ENCODE peak calls at places on chromosomes 3 and 15, in seven cellular contexts. B is body of pancreas, V is colonic mucosa, O is keratinocyte, Y is endodermal cell, W is fibroblast of lung, C is transverse colon. N is an unnamed sample.

GRCh38 chr3:100189444-100189964 is 71.3 kb upstream of the TBC1D23 start:
- DNase-seq in B (no peak), V (no peak), O (no peak), Y (no peak), W (no peak), C (no peak), N (peak)

GRCh38 chr3:108036984-108037741 is 53.7 kb downstream of the CD47 start:
- DNase-seq in B (peak), V (no peak), O (no peak), Y (peak), W (peak), C (no peak), N (no peak)

GRCh38 chr15:32682569-32682968 is 35.2 kb upstream of the GREM1 start:
- DNase-seq in B (no peak), V (no peak), O (no peak), Y (no peak), W (peak), C (no peak), N (peak)

GRCh38 chr15:99452728-99453643 is 112.8 kb upstream of the MEF2A start:
- DNase-seq in B (peak), V (peak), O (no peak), Y (peak), W (peak), C (peak), N (no peak)

GRCh38 chr3:192620300-192620699 is 107.0 kb downstream of the FGF12 start:
- DNase-seq in B (no peak), V (no peak), O (no peak), Y (no peak), W (no peak), C (no peak), N (no peak)

GRCh38 chr3:179398574-179399249 is 51.2 kb downstream of the MFN1 start:
- DNase-seq in B (no peak), V (no peak), O (no peak), Y (no peak), W (no peak), C (no peak), N (no peak)

GRCh38 chr15:85618956-85619491 is 175.7 kb downstream of the KLHL25 start:
- DNase-seq in B (peak), V (peak), O (peak), Y (peak), W (peak), C (peak), N (peak)

GRCh38 chr15:31486506-31486905 is 159.9 kb downstream of the KLF13 start:
- DNase-seq in B (no peak), V (no peak), O (no peak), Y (no peak), W (no peak), C (no peak), N (no peak)

GRCh38 chr3:196653127-196653795 is 13.8 kb downstream of the NRROS start:
- DNase-seq in B (no peak), V (no peak), O (no peak), Y (no peak), W (no peak), C (no peak), N (no peak)

GRCh38 chr3:95899494-95899893 is 914.9 kb upstream of the EPHA6 start:
- DNase-seq in B (no peak), V (no peak), O (no peak), Y (no peak), W (peak), C (no peak), N (no peak)

GRCh38 chr15:95152741-95153140 is 921.4 kb downstream of the MCTP2 start:
- DNase-seq in B (no peak), V (no peak), O (no peak), Y (no peak), W (no peak), C (no peak), N (no peak)

GRCh38 chr15:89009080-89009479 is 79.2 kb upstream of the ABHD2 start:
- DNase-seq in B (no peak), V (no peak), O (no peak), Y (no peak), W (no peak), C (no peak), N (no peak)

GRCh38 chr15:98549741-98550140 is 98.6 kb upstream of the IGF1R start:
- DNase-seq in B (no peak), V (no peak), O (no peak), Y (no peak), W (no peak), C (no peak), N (no peak)

GRCh38 chr3:128490650-128491070 is 2.3 kb downstream of the GATA2 start:
- DNase-seq in B (no peak), V (no peak), O (no peak), Y (no peak), W (no peak), C (no peak), N (no peak)

GRCh38 chr3:194879991-194880939 is 194.6 kb downstream of the FAM43A start:
- DNase-seq in B (peak), V (no peak), O (no peak), Y (peak), W (peak), C (peak), N (no peak)

GRCh38 chr15:39786444-39787056 is 3.9 kb upstream of the FSIP1 start:
- DNase-seq in B (no peak), V (no peak), O (no peak), Y (no peak), W (peak), C (no peak), N (peak)

GRCh38 chr3:174376346-174376745 is 482.8 kb upstream of the NAALADL2 start:
- DNase-seq in B (no peak), V (no peak), O (no peak), Y (no peak), W (peak), C (no peak), N (no peak)

GRCh38 chr3:108125550-108126071 is 34.8 kb upstream of the CD47 start:
- DNase-seq in B (no peak), V (no peak), O (no peak), Y (no peak), W (no peak), C (peak), N (no peak)

GRCh38 chr3:181713300-181713647 is 1.5 kb downstream of the SOX2 start:
- DNase-seq in B (no peak), V (no peak), O (no peak), Y (no peak), W (no peak), C (no peak), N (no peak)
- H3K27ac ChIP-seq in B (no peak), V (no peak), O (no peak), Y (peak), W (no peak), C (no peak), N (no peak)

GRCh38 chr15:47551079-47551478 is 166.2 kb upstream of the SEMA6D start:
- DNase-seq in B (no peak), V (no peak), O (no peak), Y (peak), W (no peak), C (no peak), N (no peak)
- TF ChIP-seq CTCF in B (no peak), V (no peak), O (peak), Y (peak), W (no peak), C (no peak), N (no peak)

GRCh38 chr15:64101018-64101417 is 5.2 kb downstream of the SNX1 start:
- DNase-seq in B (no peak), V (no peak), O (no peak), Y (no peak), W (no peak), C (no peak), N (no peak)
- H3K27ac ChIP-seq in B (peak), V (no peak), O (no peak), Y (no peak), W (no peak), C (no peak), N (no peak)

DNA sequence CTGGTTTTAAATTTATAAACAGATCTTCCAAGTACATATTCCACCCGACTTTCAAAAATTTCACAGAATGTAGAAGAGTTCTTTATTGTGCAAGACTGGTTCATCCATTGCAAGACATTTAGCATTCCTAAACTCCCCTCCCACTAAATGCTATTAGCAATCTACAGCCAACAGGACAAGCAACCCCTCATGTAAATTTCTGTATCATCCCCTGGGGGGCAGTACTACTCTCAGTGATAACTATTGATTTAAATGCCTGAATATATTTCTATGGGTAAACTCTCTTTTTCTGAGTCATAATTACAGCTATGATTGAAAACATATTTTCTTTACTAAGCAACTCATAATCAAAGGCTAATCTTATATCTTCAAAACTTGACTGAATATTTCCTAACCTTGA is 10.7 kb upstream of the SLC15A2 start:
- DNase-seq in B (peak), V (no peak), O (no peak), Y (no peak), W (peak), C (no peak), N (peak)
- TF ChIP-seq CTCF in B (peak), V (peak), O (peak), Y (peak), W (peak), C (peak), N (no peak)

DNA sequence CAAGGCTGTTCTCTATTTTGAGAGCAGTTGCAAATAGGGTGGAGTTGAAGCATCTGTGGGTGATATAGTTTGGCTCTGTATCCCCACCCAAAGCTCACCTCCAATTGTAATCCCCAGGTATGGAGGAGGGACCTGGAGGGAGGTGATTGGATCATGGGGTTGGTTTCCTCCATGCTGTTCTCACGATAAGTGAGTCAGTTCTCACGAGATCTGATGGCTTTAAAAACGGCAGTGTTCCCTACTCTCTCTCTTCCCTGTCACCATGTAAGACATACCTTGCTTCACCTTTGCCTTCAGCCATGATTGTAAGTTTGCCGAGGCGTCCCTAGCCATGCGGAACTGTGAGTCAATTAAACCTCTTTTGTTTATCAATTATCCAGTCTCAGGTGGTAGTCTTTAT is 21.0 kb downstream of the CHST2 start:
- DNase-seq in B (no peak), V (no peak), O (no peak), Y (no peak), W (no peak), C (no peak), N (no peak)
- H3K27ac ChIP-seq in B (no peak), V (no peak), O (no peak), Y (no peak), W (no peak), C (no peak), N (no peak)

DNA sequence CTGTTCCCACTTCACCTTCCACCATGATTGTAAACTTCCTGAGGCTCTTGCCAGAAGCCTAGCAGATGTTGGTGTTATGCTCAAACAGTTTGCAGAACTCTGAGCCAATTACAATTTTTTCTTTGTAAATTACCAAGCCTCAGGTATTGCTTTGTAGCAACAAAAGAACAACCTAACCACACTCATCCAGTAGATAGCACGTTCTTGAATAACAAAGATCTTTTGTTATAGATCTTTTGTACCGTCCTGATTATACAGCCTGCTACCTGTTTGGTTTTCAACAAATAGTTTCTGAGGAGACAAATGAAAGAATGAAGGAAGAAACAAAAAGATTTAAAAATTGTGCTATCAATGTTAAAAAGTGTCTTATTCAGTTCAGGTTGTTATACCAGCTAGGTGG is 474.7 kb upstream of the ALCAM start:
- DNase-seq in B (no peak), V (no peak), O (no peak), Y (no peak), W (no peak), C (no peak), N (no peak)
- TF ChIP-seq CTCF in B (no peak), V (no peak), O (no peak), Y (no peak), W (no peak), C (no peak), N (no peak)

DNA sequence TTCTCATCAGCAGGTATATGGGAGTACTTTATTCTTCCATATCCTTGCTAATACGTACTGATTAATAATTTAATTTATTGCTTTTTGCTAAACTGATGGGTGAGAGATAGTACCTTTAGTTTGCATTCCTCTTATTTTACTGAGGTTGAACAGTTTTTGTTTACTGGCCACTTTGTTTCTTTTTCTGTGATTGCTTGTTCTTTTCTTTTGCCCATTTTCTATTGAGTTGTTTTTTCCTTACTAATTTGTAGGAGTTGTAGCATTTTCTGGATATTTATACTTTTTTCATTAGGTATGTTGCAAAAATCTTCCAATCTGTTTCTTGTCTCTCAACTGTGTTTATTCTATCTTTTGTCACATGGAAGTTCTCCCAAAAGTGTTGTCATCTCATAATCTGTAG is 4.8 kb downstream of the PDCD6IP start:
- DNase-seq in B (no peak), V (no peak), O (no peak), Y (no peak), W (no peak), C (no peak), N (no peak)
- H3K27ac ChIP-seq in B (no peak), V (no peak), O (no peak), Y (no peak), W (no peak), C (no peak), N (no peak)

GRCh38 chr3:14398801-14399114 is 3.6 kb upstream of the SLC6A6 start:
- DNase-seq in B (no peak), V (no peak), O (no peak), Y (no peak), W (no peak), C (no peak), N (no peak)
- TF ChIP-seq CTCF in B (no peak), V (no peak), O (no peak), Y (no peak), W (no peak), C (no peak), N (no peak)

GRCh38 chr15:90959028-90959595 is 4.4 kb downstream of the RCCD1 start:
- DNase-seq in B (no peak), V (no peak), O (no peak), Y (no peak), W (no peak), C (no peak), N (no peak)
- H3K27ac ChIP-seq in B (no peak), V (no peak), O (no peak), Y (no peak), W (no peak), C (no peak), N (peak)

DNA sequence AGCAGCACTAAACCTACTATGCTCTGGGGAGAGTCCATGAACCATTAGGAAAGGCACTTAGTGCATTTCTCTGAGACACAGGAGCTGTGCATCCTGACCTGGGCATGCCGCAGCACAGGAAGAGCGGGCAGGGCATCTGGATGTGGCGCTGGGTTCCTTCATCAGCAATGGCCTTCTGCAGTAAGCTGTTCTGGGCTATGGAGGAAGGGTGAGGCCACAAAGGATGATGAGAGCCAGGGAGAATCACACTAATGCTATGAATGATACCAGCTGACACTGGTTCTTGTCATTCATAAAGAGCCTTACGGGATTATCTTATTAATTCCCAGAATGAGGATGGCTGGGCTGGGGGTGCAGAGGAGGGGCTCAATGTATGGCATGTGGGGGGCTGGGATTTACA is 12.7 kb upstream of the SCN10A start:
- DNase-seq in B (no peak), V (no peak), O (no peak), Y (no peak), W (no peak), C (no peak), N (no peak)
- TF ChIP-seq CTCF in B (no peak), V (no peak), O (no peak), Y (no peak), W (no peak), C (no peak), N (no peak)

N was measured in RWPE1.